ENCODE peak calls at places on chromosomes 13 and 19, in six cellular contexts. D is dorsolateral prefrontal cortex, X is thyroid gland, A is pancreas, U is HFF-Myc, W is Panc1. E is an unnamed sample.

GRCh38 chr19:37467608-37468090 is 405 bp upstream of the ZNF569 start:
- DNase-seq in D (no peak), X (no peak), A (no peak), U (no peak), W (no peak), E (no peak)

GRCh38 chr13:80213201-80213600 is 127.7 kb downstream of the SPRY2 start:
- DNase-seq in D (no peak), X (no peak), A (no peak), U (no peak), W (no peak), E (no peak)

GRCh38 chr19:45213031-45213430 is 32.2 kb downstream of the EXOC3L2 start:
- DNase-seq in D (no peak), X (no peak), A (no peak), U (no peak), W (no peak), E (no peak)

GRCh38 chr19:45780448-45781281 is 1.6 kb downstream of the DMPK start:
- DNase-seq in D (no peak), X (no peak), A (peak; percentile 57), U (no peak), W (no peak), E (no peak)

GRCh38 chr13:72145383-72145782 is 278.4 kb upstream of the DACH1 start:
- DNase-seq in D (no peak), X (no peak), A (no peak), U (no peak), W (no peak), E (no peak)

GRCh38 chr19:8355631-8356402 is 8.1 kb upstream of the ANGPTL4 start:
- DNase-seq in D (no peak), X (no peak), A (no peak), U (peak; percentile 90), W (peak; percentile 88), E (no peak)

GRCh38 chr19:6021878-6022569 is 44.1 kb upstream of the RANBP3 start:
- DNase-seq in D (peak; percentile 85), X (peak; percentile 84), A (peak; percentile 81), U (peak; percentile 56), W (peak; percentile 15), E (peak; percentile 91)

GRCh38 chr19:50460161-50460765 is 16.0 kb upstream of the EMC10 start:
- DNase-seq in D (no peak), X (no peak), A (no peak), U (no peak), W (no peak), E (no peak)

GRCh38 chr19:1632462-1633268 is 19.8 kb downstream of the TCF3 start:
- DNase-seq in D (no peak), X (no peak), A (no peak), U (no peak), W (no peak), E (no peak)

GRCh38 chr19:5805465-5806132 is 732 bp downstream of the NRTN start:
- DNase-seq in D (no peak), X (peak; percentile 79), A (peak; percentile 87), U (no peak), W (no peak), E (peak; percentile 93)

GRCh38 chr13:77184455-77184854 is 142.4 kb downstream of the MYCBP2 start:
- DNase-seq in D (no peak), X (no peak), A (no peak), U (no peak), W (no peak), E (no peak)

GRCh38 chr13:44718467-44718866 is 142.3 kb upstream of the TSC22D1 start:
- DNase-seq in D (no peak), X (no peak), A (no peak), U (no peak), W (no peak), E (no peak)

GRCh38 chr19:37160153-37160552 is 12.3 kb downstream of the ZNF585A start:
- DNase-seq in D (no peak), X (no peak), A (no peak), U (no peak), W (no peak), E (no peak)

GRCh38 chr13:31846984-31847752 is 107.8 kb downstream of the RXFP2 start:
- DNase-seq in D (no peak), X (no peak), A (no peak), U (no peak), W (no peak), E (no peak)

GRCh38 chr13:27276188-27276587 is 5.6 kb downstream of the RASL11A start:
- DNase-seq in D (no peak), X (no peak), A (no peak), U (no peak), W (no peak), E (peak; percentile 28)

GRCh38 chr13:75800545-75800944 is 164.4 kb downstream of the LMO7 start:
- DNase-seq in D (no peak), X (no peak), A (no peak), U (no peak), W (no peak), E (no peak)

GRCh38 chr19:4521170-4521887 is 3.0 kb upstream of the PLIN4 start:
- DNase-seq in D (no peak), X (no peak), A (no peak), U (no peak), W (no peak), E (no peak)

GRCh38 chr19:47315125-47315821 is 5.6 kb downstream of the C5AR1 start:
- DNase-seq in D (peak; percentile 35), X (peak; percentile 13), A (peak; percentile 36), U (no peak), W (peak; percentile 65), E (no peak)

GRCh38 chr19:7236153-7236552 is 58.1 kb downstream of the INSR start:
- DNase-seq in D (no peak), X (no peak), A (no peak), U (no peak), W (no peak), E (no peak)

GRCh38 chr13:46154136-46154854 is 27.7 kb downstream of the LCP1 start:
- DNase-seq in D (no peak), X (no peak), A (no peak), U (no peak), W (no peak), E (no peak)

GRCh38 chr19:50358483-50359431 is 6.7 kb downstream of the NAPSA start:
- DNase-seq in D (peak; percentile 36), X (peak; percentile 58), A (peak; percentile 77), U (no peak), W (no peak), E (peak; percentile 90)

GRCh38 chr13:72151241-72151640 is 284.2 kb upstream of the DACH1 start:
- DNase-seq in D (no peak), X (no peak), A (no peak), U (no peak), W (no peak), E (no peak)

GRCh38 chr19:6503407-6504201 is 1.5 kb upstream of the TUBB4A start:
- DNase-seq in D (no peak), X (no peak), A (no peak), U (no peak), W (no peak), E (no peak)

DNA sequence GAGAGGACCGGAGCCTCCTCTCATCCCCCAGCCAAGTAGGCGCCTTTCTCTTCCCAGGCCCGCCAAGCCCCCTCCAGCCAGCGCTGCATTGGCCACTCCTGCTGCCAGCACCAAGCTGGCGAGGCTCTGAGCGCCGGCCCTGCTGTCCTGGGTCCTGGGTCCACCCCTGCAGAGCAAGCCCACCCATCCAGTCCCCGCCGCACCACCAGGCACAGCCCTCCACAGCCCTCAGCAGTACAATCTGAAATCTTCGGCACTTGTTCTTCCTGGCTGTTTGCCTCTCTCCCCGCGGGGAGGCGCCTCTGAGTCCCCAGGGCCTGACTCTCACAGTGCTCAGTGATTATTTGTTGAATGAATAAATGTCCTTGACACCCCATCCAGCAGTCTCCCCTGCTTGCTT is 236.4 kb upstream of the SGCG start:
- DNase-seq in D (no peak), X (no peak), A (no peak), U (no peak), W (no peak), E (no peak)
- TF ChIP-seq CTCF in D (no peak), X (no peak), A (no peak), U (no peak), W (no peak), E (no peak)

DNA sequence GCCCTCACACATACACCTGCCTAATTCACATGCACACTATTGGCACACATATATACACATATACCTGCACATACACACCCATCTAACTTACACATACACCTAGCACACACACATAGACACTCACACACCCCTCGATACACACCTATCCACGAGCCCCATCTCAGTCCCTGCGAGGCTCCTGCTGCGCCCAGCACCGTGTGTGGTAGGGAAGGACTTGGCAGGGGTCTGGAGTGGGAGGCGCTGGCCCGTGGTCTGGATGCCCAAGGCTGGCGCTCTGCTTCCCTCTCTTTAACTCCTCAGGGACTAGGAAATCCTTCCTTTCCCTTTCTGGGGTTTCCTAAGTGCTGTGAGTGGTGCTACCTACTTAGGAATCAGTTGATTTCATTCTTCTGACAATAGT is 202.7 kb downstream of the UQCRFS1 start:
- DNase-seq in D (no peak), X (no peak), A (no peak), U (no peak), W (no peak), E (no peak)
- H3K4me3 ChIP-seq in D (no peak overlapping the region), X (no peak overlapping the region), A (no peak overlapping the region), U (no peak overlapping the region), W (no peak overlapping the region), E (no peak overlapping the region)

GRCh38 chr19:280541-281007 is 10.6 kb downstream of the PLPP2 start:
- DNase-seq in D (no peak), X (no peak), A (no peak), U (no peak), W (no peak), E (no peak)

GRCh38 chr19:283395-283794 is 7.8 kb downstream of the PLPP2 start:
- DNase-seq in D (peak; percentile 4), X (no peak), A (no peak), U (no peak), W (no peak), E (no peak)

GRCh38 chr19:282501-282900 is 8.7 kb downstream of the PLPP2 start:
- DNase-seq in D (peak; percentile 0), X (no peak), A (no peak), U (no peak), W (no peak), E (no peak)

GRCh38 chr19:281156-281853 is 9.9 kb downstream of the PLPP2 start:
- DNase-seq in D (no peak), X (no peak), A (no peak), U (no peak), W (no peak), E (no peak)

DNA sequence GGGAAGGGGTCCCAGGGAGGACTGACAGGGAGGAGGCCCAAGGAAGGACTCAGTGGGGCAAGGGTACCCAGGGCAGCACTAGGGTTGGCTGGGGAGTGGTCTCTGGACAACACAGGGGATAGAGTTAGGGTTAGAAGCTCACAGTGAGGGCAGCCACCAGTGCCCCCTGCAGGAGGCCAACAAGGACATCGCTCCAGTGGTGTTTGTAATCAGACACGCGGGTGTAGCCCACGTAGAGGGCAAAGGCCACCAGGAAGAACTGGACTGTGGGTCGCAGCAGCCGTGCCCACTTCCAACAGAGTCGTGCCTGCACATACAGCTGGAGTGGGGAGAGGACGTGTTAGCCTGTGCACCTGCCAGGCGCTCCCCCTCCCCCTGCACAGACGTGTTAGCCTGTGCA is 9.2 kb downstream of the PLPP2 start:
- DNase-seq in D (peak; percentile 6), X (no peak), A (no peak), U (no peak), W (no peak), E (no peak)
- TF ChIP-seq CTCF in D (no peak), X (no peak), A (no peak), U (no peak), W (no peak), E (peak; percentile 8)

DNA sequence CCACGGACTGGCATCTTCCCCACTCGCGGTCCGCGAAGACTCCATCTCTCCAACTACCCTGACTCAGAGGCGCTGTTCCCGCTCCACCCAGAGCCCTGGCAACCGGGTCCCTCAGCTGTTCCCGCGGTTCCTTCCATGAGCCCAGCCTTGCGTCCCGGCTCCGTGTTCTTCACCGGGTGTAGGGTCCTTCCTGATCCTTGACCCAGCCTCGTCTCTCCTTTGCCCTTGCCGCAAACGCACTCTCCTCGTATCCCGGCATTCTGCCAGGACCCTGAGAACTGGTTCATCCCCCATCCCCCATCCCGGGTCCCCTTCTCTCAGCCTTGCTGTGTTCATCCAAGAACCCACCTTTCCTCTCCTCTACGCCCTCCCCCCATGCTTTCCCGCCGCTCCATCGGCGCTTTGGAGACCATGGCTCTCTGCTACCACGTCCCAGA is 705 bp downstream of the ICAM5 start:
- DNase-seq in D (no peak), X (no peak), A (no peak), U (no peak), W (no peak), E (no peak)
- H3K4me3 ChIP-seq in D (peak overlapping the region; percentile 58), X (no peak overlapping the region), A (no peak overlapping the region), U (peak overlapping the region; percentile 49), W (peak overlapping the region; percentile 79), E (no peak overlapping the region)